ENCODE peak calls at places on chromosomes 12 and 14, in ten cellular contexts. G is coronary artery, B is uterus, V is cardiac muscle cell, T is fibroblast of the aortic adventitia, P is fibroblast of lung, R is AG04450, A is stomach, Z is gastrocnemius medialis, J is PC-9. S is an unnamed sample.
A peak's percentile ranks its signal among the peaks of the same experiment; 100 is the strongest.

GRCh38 chr12:47079365-47079893 is at the start of gene PCED1B:
- DNase-seq in T (peak; percentile 75), P (peak; percentile 69), J (peak; percentile 58), A (peak; percentile 70), Z (peak; percentile 18), B (peak; percentile 72), R (no peak), G (peak; percentile 88), V (peak; percentile 80), S (peak; percentile 80)

GRCh38 chr12:108381793-108382436 is 42.8 kb upstream of the CMKLR1 start:
- DNase-seq in R (no peak), V (peak; percentile 80), J (peak; percentile 3), G (no peak), Z (no peak), T (peak; percentile 3), B (no peak), A (no peak), P (no peak), S (no peak)

GRCh38 chr14:77314043-77314442 is 6.6 kb downstream of the POMT2 start:
- DNase-seq in G (no peak), J (no peak), P (peak; percentile 57), B (peak; percentile 56), A (no peak), V (no peak), T (peak; percentile 63), Z (peak; percentile 51), R (peak; percentile 76), S (no peak)

GRCh38 chr14:91402278-91403068 is 15.1 kb downstream of the CCDC88C start:
- DNase-seq in T (peak; percentile 48), P (no peak), R (no peak), G (no peak), B (peak; percentile 35), J (no peak), Z (no peak), A (peak; percentile 82), V (no peak), S (peak; percentile 51)

GRCh38 chr12:12546314-12546772 is 16.3 kb downstream of the DUSP16 start:
- DNase-seq in P (no peak), B (no peak), V (no peak), G (no peak), Z (no peak), A (no peak), T (no peak), R (no peak), J (no peak), S (no peak)

GRCh38 chr12:11812558-11813421 is 163.3 kb downstream of the ETV6 start:
- DNase-seq in G (no peak), T (peak; percentile 21), B (no peak), A (no peak), P (peak; percentile 70), V (peak; percentile 33), J (no peak), Z (no peak), R (no peak), S (peak; percentile 53)

GRCh38 chr12:81502912-81503695 is 256.0 kb downstream of the PPFIA2 start:
- DNase-seq in Z (no peak), B (no peak), T (peak; percentile 87), R (no peak), G (no peak), P (peak; percentile 98), V (no peak), J (no peak), A (no peak), S (no peak)

GRCh38 chr12:72146495-72146894 is 125.7 kb upstream of the TRHDE start:
- DNase-seq in G (no peak), Z (no peak), P (no peak), B (no peak), R (no peak), J (no peak), V (no peak), A (no peak), T (no peak), S (no peak)

GRCh38 chr12:116559080-116559329 is 176 bp upstream of the MAP1LC3B2 start:
- DNase-seq in R (no peak), Z (no peak), V (no peak), B (no peak), G (no peak), T (no peak), P (no peak), A (no peak), J (no peak), S (no peak)

GRCh38 chr14:68736519-68736918 is 56.3 kb downstream of the ZFP36L1 start:
- DNase-seq in V (peak; percentile 54), P (no peak), Z (no peak), A (no peak), R (no peak), J (peak; percentile 12), B (no peak), G (no peak), T (no peak), S (no peak)

GRCh38 chr12:42915426-42915825 is 325.9 kb upstream of the PRICKLE1 start:
- DNase-seq in P (no peak), J (no peak), R (no peak), T (no peak), V (no peak), A (no peak), G (no peak), Z (no peak), B (no peak), S (no peak)

GRCh38 chr14:77804592-77804991 is 4.7 kb downstream of the ADCK1 start:
- DNase-seq in Z (no peak), P (no peak), R (no peak), V (no peak), J (peak; percentile 41), T (peak; percentile 33), G (no peak), B (no peak), A (no peak), S (no peak)

GRCh38 chr12:32277774-32278173 is 121.6 kb upstream of the FGD4 start:
- DNase-seq in V (no peak), G (no peak), T (no peak), A (no peak), R (no peak), Z (no peak), P (no peak), J (no peak), B (no peak), S (no peak)

GRCh38 chr12:50211392-50212070 is 44.4 kb upstream of the CERS5 start:
- DNase-seq in V (no peak), B (no peak), A (no peak), T (peak; percentile 42), P (no peak), Z (no peak), J (no peak), R (no peak), G (no peak), S (no peak)
- H3K4me3 ChIP-seq in V (no peak overlapping the region), B (no peak overlapping the region), A (no peak overlapping the region), T (no peak overlapping the region), P (no peak overlapping the region), Z (no peak overlapping the region), J (no peak overlapping the region), R (no peak overlapping the region), G (no peak overlapping the region), S (no peak overlapping the region)

GRCh38 chr12:110739894-110740293 is 2.8 kb downstream of the PPP1CC start:
- DNase-seq in G (no peak), V (no peak), J (no peak), R (no peak), P (peak; percentile 18), A (no peak), Z (no peak), B (no peak), T (no peak), S (no peak)
- H3K4me3 ChIP-seq in G (peak overlapping the region; percentile 30), V (peak overlapping the region; percentile 96), J (peak overlapping the region; percentile 16), R (peak overlapping the region; percentile 26), P (peak overlapping the region; percentile 98), A (peak overlapping the region; percentile 10), Z (peak overlapping the region; percentile 1), B (peak overlapping the region; percentile 86), T (peak overlapping the region; percentile 97), S (no peak overlapping the region)

DNA sequence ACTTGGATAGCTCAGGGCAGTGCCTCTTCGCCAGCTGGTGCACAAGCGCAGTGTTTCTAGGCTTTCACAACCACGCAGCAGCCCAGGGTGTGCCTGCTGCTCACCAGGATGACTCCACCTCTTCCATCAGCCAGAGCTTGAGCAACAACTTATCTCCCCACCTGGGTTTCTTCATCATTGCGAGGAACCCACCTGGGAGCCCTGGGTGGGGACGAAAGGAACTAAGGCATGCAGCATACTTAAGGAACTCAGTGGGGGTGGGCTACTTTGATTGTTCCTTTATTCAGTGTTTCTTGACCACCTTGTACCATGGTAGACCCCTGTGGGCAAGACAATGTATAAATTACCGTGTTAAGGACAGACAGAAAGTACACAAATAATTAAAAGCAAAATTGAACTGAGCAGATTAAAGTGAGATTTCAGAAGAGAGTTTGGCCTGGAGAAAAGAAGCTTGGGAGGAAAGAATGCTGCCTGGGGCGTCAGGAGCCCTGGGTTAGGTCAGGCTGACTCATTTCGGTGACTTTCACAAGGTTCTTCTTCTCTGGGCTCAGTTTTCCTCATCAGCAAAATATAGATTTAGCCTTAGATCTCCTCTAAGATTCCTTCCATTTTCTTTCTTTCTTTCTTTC is 22.9 kb downstream of the KRT18 start:
- DNase-seq in B (no peak), Z (no peak), P (peak; percentile 63), A (no peak), J (peak; percentile 84), V (no peak), T (peak; percentile 73), G (no peak), R (no peak), S (no peak)
- H3K4me3 ChIP-seq in B (no peak overlapping the region), Z (no peak overlapping the region), P (no peak overlapping the region), A (no peak overlapping the region), J (peak overlapping the region; percentile 39), V (no peak overlapping the region), T (no peak overlapping the region), G (no peak overlapping the region), R (no peak overlapping the region), S (no peak overlapping the region)

GRCh38 chr12:52010692-52011601 is 4.2 kb downstream of the TAMALIN start:
- DNase-seq in A (no peak), R (no peak), B (peak; percentile 33), T (no peak), G (no peak), P (no peak), J (no peak), Z (no peak), V (no peak), S (no peak)
- H3K4me3 ChIP-seq in A (no peak overlapping the region), R (peak overlapping the region; percentile 43), B (no peak overlapping the region), T (peak overlapping the region; percentile 57), G (peak overlapping the region; percentile 84), P (peak overlapping the region; percentile 50), J (no peak overlapping the region), Z (no peak overlapping the region), V (no peak overlapping the region), S (peak overlapping the region; percentile 89)

GRCh38 chr14:38256358-38256840 is 506 bp upstream of the CLEC14A start:
- DNase-seq in T (peak; percentile 69), G (no peak), Z (peak; percentile 18), A (no peak), B (peak; percentile 74), R (no peak), J (no peak), P (no peak), V (no peak), S (no peak)
- H3K4me3 ChIP-seq in T (no peak overlapping the region), G (peak overlapping the region; percentile 74), Z (peak overlapping the region; percentile 58), A (peak overlapping the region; percentile 49), B (no peak overlapping the region), R (no peak overlapping the region), J (no peak overlapping the region), P (peak overlapping the region; percentile 27), V (no peak overlapping the region), S (peak overlapping the region; percentile 77)

GRCh38 chr12:62282375-62282774 is 22.2 kb downstream of the USP15 start:
- DNase-seq in Z (no peak), B (no peak), V (no peak), A (no peak), G (no peak), R (no peak), J (no peak), P (no peak), T (peak; percentile 63), S (no peak)
- H3K4me3 ChIP-seq in Z (no peak overlapping the region), B (no peak overlapping the region), V (no peak overlapping the region), A (no peak overlapping the region), G (no peak overlapping the region), R (no peak overlapping the region), J (no peak overlapping the region), P (no peak overlapping the region), T (no peak overlapping the region), S (no peak overlapping the region)

S was measured in heart right ventricle.